ENCODE peak calls at places on chromosome 21, in five cellular contexts. B is cardiac muscle cell, A is fibroblast of lung, N is ovary, S is uterus. Z is an unnamed sample.

GRCh38 chr21:31798842-31799691 is 67.1 kb upstream of the SCAF4 start:
- DNase-seq in B (no peak), A (peak; percentile 20), N (no peak), S (no peak), Z (no peak)

GRCh38 chr21:19256934-19257660 is 853.5 kb upstream of the TMPRSS15 start:
- DNase-seq in B (no peak), A (no peak), N (no peak), S (no peak), Z (no peak)

GRCh38 chr21:29378814-29379213 is 80.1 kb downstream of the BACH1 start:
- DNase-seq in B (peak; percentile 63), A (peak; percentile 41), N (no peak), S (no peak), Z (no peak)

GRCh38 chr21:26153758-26154157 is 16.8 kb downstream of the APP start:
- DNase-seq in B (no peak), A (peak; percentile 58), N (no peak), S (no peak), Z (no peak)

GRCh38 chr21:31752967-31753366 is 21.0 kb upstream of the SCAF4 start:
- DNase-seq in B (no peak), A (no peak), N (no peak), S (no peak), Z (no peak)

GRCh38 chr21:33451634-33452071 is 28.1 kb downstream of the TMEM50B start:
- DNase-seq in B (no peak), A (peak; percentile 22), N (no peak), S (no peak), Z (no peak)

GRCh38 chr21:35829014-35829525 is 231.3 kb downstream of the SETD4 start:
- DNase-seq in B (no peak), A (no peak), N (no peak), S (no peak), Z (no peak)

GRCh38 chr21:41322496-41323382 is 6.1 kb downstream of the FAM3B start:
- DNase-seq in B (no peak), A (no peak), N (no peak), S (no peak), Z (no peak)

GRCh38 chr21:38358666-38359065 is 101.9 kb downstream of the KCNJ15 start:
- DNase-seq in B (no peak), A (no peak), N (no peak), S (no peak), Z (no peak)

GRCh38 chr21:41845310-41846032 is 33.7 kb downstream of the PRDM15 start:
- DNase-seq in B (no peak), A (peak; percentile 58), N (no peak), S (no peak), Z (no peak)

GRCh38 chr21:35222541-35222941 is 173.4 kb upstream of the RUNX1 start:
- DNase-seq in B (peak; percentile 39), A (no peak), N (no peak), S (no peak), Z (no peak)

GRCh38 chr21:46646541-46647154 is 11.2 kb downstream of the PRMT2 start:
- DNase-seq in B (no peak), A (no peak), N (no peak), S (no peak), Z (peak; percentile 33)

GRCh38 chr21:25717491-25718139 is 17.1 kb downstream of the ATP5PF start:
- DNase-seq in B (peak; percentile 61), A (peak; percentile 37), N (no peak), S (no peak), Z (peak; percentile 47)

GRCh38 chr21:31455506-31455905 is 111.4 kb upstream of the TIAM1 start:
- DNase-seq in B (no peak), A (no peak), N (no peak), S (no peak), Z (no peak)

GRCh38 chr21:42454791-42455190 is 41.2 kb downstream of the RSPH1 start:
- DNase-seq in B (no peak), A (no peak), N (no peak), S (no peak), Z (no peak)

GRCh38 chr21:38343691-38344090 is 86.9 kb downstream of the KCNJ15 start:
- DNase-seq in B (peak; percentile 11), A (peak; percentile 81), N (no peak), S (no peak), Z (no peak)

GRCh38 chr21:41877901-41878830 is 978 bp downstream of the PRDM15 start:
- DNase-seq in B (peak; percentile 66), A (peak; percentile 68), N (peak; percentile 57), S (peak; percentile 40), Z (peak; percentile 44)

GRCh38 chr21:35611752-35612151 is 448.6 kb downstream of the SETD4 start:
- DNase-seq in B (no peak), A (peak; percentile 67), N (no peak), S (no peak), Z (no peak)

GRCh38 chr21:14871861-14872260 is 192.9 kb downstream of the NRIP1 start:
- DNase-seq in B (no peak), A (no peak), N (no peak), S (no peak), Z (no peak)

DNA sequence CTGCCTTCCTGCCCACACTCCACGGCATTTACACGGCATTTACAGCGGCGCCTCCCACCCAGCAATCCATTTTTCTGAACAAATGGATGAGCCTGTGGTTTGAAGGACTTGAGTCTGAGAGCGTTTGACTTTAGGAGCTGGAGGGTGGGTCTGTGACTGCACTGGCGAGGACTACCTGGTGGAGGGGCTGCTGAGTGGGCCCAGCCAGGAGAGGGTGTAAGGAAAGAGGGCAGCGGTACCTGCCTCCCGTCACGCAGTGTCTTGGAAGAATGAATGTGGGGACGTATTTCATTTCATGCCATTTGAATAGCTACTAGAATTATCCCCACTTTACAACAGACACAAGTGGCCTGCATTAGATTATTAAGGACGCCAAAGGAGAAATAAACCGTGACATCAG is 62.9 kb downstream of the B3GALT5 start:
- DNase-seq in B (no peak), A (no peak), N (no peak), S (no peak), Z (no peak)
- H3K27ac ChIP-seq in B (peak overlapping the region; percentile 86), A (no peak overlapping the region), N (no peak overlapping the region), S (no peak overlapping the region), Z (no peak overlapping the region)

GRCh38 chr21:37219766-37220432 is 47.2 kb downstream of the VPS26C start:
- DNase-seq in B (peak; percentile 11), A (peak; percentile 31), N (no peak), S (no peak), Z (no peak)

GRCh38 chr21:37223804-37224345 is 43.3 kb downstream of the VPS26C start:
- DNase-seq in B (no peak), A (no peak), N (no peak), S (no peak), Z (no peak)

GRCh38 chr21:37224861-37225260 is 42.3 kb downstream of the VPS26C start:
- DNase-seq in B (no peak), A (no peak), N (no peak), S (no peak), Z (no peak)

GRCh38 chr21:37220981-37221664 is 46.0 kb downstream of the VPS26C start:
- DNase-seq in B (peak; percentile 94), A (peak; percentile 87), N (peak; percentile 96), S (peak; percentile 92), Z (peak; percentile 97)

DNA sequence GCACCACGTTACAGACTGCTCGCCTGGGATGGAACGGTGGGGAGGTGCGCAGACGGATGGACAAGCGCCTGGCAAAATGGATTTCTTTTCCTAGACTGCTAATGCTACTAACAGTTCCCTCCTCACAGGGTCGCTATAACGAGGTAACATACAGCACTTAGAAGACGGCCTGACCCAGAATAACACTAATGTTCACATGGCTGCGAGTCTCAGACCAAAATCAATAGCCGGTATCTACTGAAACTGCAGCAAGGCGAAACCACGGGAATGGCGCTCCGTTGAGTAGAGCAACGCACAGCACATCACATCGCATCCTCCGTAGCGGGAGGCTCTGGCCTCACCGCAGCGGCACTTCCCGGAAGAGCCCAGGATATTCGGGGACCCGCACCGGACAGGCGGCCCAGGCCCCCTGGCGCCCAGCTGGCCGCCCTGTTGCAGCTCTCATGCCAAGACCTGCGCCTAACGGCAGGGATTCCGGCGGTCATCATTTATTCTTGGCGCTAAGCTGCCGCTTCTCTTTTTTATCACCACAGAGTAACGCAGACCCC is 46.6 kb downstream of the VPS26C start:
- DNase-seq in B (peak; percentile 57), A (peak; percentile 51), N (no peak), S (no peak), Z (peak; percentile 44)
- TF ChIP-seq CTCF in B (no peak), A (peak; percentile 34), N (no peak), S (peak; percentile 2), Z (no peak)

GRCh38 chr21:43874085-43874785 is 9.2 kb downstream of the AGPAT3 start:
- DNase-seq in B (no peak), A (peak; percentile 6), N (peak; percentile 30), S (no peak), Z (peak; percentile 68)

GRCh38 chr21:43873673-43874072 is 8.7 kb downstream of the AGPAT3 start:
- DNase-seq in B (no peak), A (no peak), N (no peak), S (no peak), Z (no peak)

GRCh38 chr21:43872549-43873198 is 7.7 kb downstream of the AGPAT3 start:
- DNase-seq in B (no peak), A (no peak), N (peak; percentile 19), S (no peak), Z (no peak)

GRCh38 chr21:43869486-43870325 is 4.7 kb downstream of the AGPAT3 start:
- DNase-seq in B (no peak), A (no peak), N (no peak), S (no peak), Z (peak; percentile 65)

GRCh38 chr21:43871487-43871886 is 6.5 kb downstream of the AGPAT3 start:
- DNase-seq in B (no peak), A (no peak), N (no peak), S (no peak), Z (no peak)
- H3K27ac ChIP-seq in B (no peak overlapping the region), A (no peak overlapping the region), N (no peak overlapping the region), S (no peak overlapping the region), Z (no peak overlapping the region)

DNA sequence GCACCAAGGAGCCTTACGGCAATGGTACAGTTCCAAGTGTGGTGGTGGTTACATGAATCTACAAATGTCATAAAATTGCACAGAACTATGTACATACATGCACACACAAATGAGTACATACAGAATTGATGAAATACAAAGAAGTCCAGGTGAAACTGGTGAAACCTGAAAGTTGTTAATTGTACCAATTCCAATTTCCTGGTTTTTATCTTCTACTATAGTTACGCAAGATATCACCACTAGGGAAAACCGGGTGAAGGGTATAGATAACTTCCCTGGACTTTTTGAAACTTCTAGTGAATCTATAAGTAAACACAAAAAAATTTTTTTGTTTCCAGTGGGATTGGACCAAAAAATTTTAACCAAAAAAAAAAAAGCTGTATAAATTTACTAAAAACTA is 18.9 kb downstream of the HSF2BP start:
- DNase-seq in B (peak; percentile 29), A (no peak), N (no peak), S (no peak), Z (no peak)
- TF ChIP-seq CTCF in B (no peak), A (no peak), N (no peak), S (no peak), Z (no peak)

GRCh38 chr21:17352937-17353655 is 159.7 kb upstream of the CXADR start:
- DNase-seq in B (no peak), A (no peak), N (no peak), S (no peak), Z (no peak)
- H3K27ac ChIP-seq in B (no peak overlapping the region), A (no peak overlapping the region), N (no peak overlapping the region), S (no peak overlapping the region), Z (no peak overlapping the region)

Z was measured in A673.